ENCODE peak calls at places on chromosomes 12 and 14, in five cellular contexts. One of them, this sample, is unnamed.
A peak's percentile ranks its signal among the peaks of the same experiment; 100 is the strongest.

GRCh38 chr12:51362307-51362706 is 15.8 kb upstream of the CELA1 start:
- DNase-seq in psoas muscle: no peak
- DNase-seq in dorsolateral prefrontal cortex: peak; percentile 98
- DNase-seq in HCT116: no peak
- DNase-seq in colonic mucosa: no peak
- DNase-seq in this sample: no peak

GRCh38 chr14:98725196-98725595 is 546.8 kb downstream of the BCL11B start:
- DNase-seq in psoas muscle: no peak
- DNase-seq in dorsolateral prefrontal cortex: no peak
- DNase-seq in HCT116: no peak
- DNase-seq in colonic mucosa: no peak
- DNase-seq in this sample: no peak

GRCh38 chr12:79058342-79058741 is 193.8 kb downstream of the SYT1 start:
- DNase-seq in psoas muscle: no peak
- DNase-seq in dorsolateral prefrontal cortex: no peak
- DNase-seq in HCT116: peak; percentile 77
- DNase-seq in colonic mucosa: no peak
- DNase-seq in this sample: no peak

GRCh38 chr12:9707864-9708808 is 24.8 kb downstream of the CLECL1 start:
- DNase-seq in psoas muscle: peak; percentile 48
- DNase-seq in dorsolateral prefrontal cortex: peak; percentile 59
- DNase-seq in HCT116: peak; percentile 37
- DNase-seq in colonic mucosa: peak; percentile 56
- DNase-seq in this sample: peak; percentile 54

GRCh38 chr12:23855813-23856212 is 93.7 kb downstream of the SOX5 start:
- DNase-seq in psoas muscle: no peak
- DNase-seq in dorsolateral prefrontal cortex: no peak
- DNase-seq in HCT116: no peak
- DNase-seq in colonic mucosa: no peak
- DNase-seq in this sample: no peak

GRCh38 chr14:88749139-88749538 is 43.6 kb downstream of the EML5 start:
- DNase-seq in psoas muscle: no peak
- DNase-seq in dorsolateral prefrontal cortex: no peak
- DNase-seq in HCT116: no peak
- DNase-seq in colonic mucosa: no peak
- DNase-seq in this sample: no peak

GRCh38 chr12:57087689-57088441 is 1.0 kb upstream of the NAB2 start:
- DNase-seq in psoas muscle: peak; percentile 92
- DNase-seq in dorsolateral prefrontal cortex: no peak
- DNase-seq in HCT116: peak; percentile 85
- DNase-seq in colonic mucosa: peak; percentile 83
- DNase-seq in this sample: peak; percentile 87

GRCh38 chr12:123744836-123745235 is 17.3 kb upstream of the DNAH10 start:
- DNase-seq in psoas muscle: no peak
- DNase-seq in dorsolateral prefrontal cortex: no peak
- DNase-seq in HCT116: no peak
- DNase-seq in colonic mucosa: no peak
- DNase-seq in this sample: no peak

GRCh38 chr14:102225386-102225785 is 79.6 kb downstream of the MOK start:
- DNase-seq in psoas muscle: no peak
- DNase-seq in dorsolateral prefrontal cortex: no peak
- DNase-seq in HCT116: no peak
- DNase-seq in colonic mucosa: no peak
- DNase-seq in this sample: no peak

GRCh38 chr14:33280646-33281045 is 342.0 kb downstream of the NPAS3 start:
- DNase-seq in psoas muscle: no peak
- DNase-seq in dorsolateral prefrontal cortex: no peak
- DNase-seq in HCT116: no peak
- DNase-seq in colonic mucosa: no peak
- DNase-seq in this sample: no peak

GRCh38 chr14:33515899-33516298 is 435.0 kb downstream of the EGLN3 start:
- DNase-seq in psoas muscle: no peak
- DNase-seq in dorsolateral prefrontal cortex: no peak
- DNase-seq in HCT116: no peak
- DNase-seq in colonic mucosa: no peak
- DNase-seq in this sample: no peak

GRCh38 chr14:23284654-23285529 is 1.0 kb downstream of the HOMEZ start:
- DNase-seq in psoas muscle: no peak
- DNase-seq in dorsolateral prefrontal cortex: no peak
- DNase-seq in HCT116: no peak
- DNase-seq in colonic mucosa: peak; percentile 34
- DNase-seq in this sample: no peak

GRCh38 chr12:49728446-49728845 is 12.9 kb upstream of the TMBIM6 start:
- DNase-seq in psoas muscle: no peak
- DNase-seq in dorsolateral prefrontal cortex: no peak
- DNase-seq in HCT116: no peak
- DNase-seq in colonic mucosa: no peak
- DNase-seq in this sample: no peak

GRCh38 chr12:88242939-88243338 is 100.8 kb downstream of the TMTC3 start:
- DNase-seq in psoas muscle: no peak
- DNase-seq in dorsolateral prefrontal cortex: no peak
- DNase-seq in HCT116: no peak
- DNase-seq in colonic mucosa: no peak
- DNase-seq in this sample: no peak

GRCh38 chr12:100823988-100824387 is 29.4 kb downstream of the ANO4 start:
- DNase-seq in psoas muscle: no peak
- DNase-seq in dorsolateral prefrontal cortex: no peak
- DNase-seq in HCT116: peak; percentile 7
- DNase-seq in colonic mucosa: no peak
- DNase-seq in this sample: no peak

GRCh38 chr12:52182456-52182855 is 9.4 kb downstream of the KRT80 start:
- DNase-seq in psoas muscle: no peak
- DNase-seq in dorsolateral prefrontal cortex: no peak
- DNase-seq in HCT116: no peak
- DNase-seq in colonic mucosa: no peak
- DNase-seq in this sample: no peak

GRCh38 chr14:65301862-65302539 is 110.5 kb upstream of the FUT8 start:
- DNase-seq in psoas muscle: no peak
- DNase-seq in dorsolateral prefrontal cortex: no peak
- DNase-seq in HCT116: no peak
- DNase-seq in colonic mucosa: peak; percentile 36
- DNase-seq in this sample: no peak

GRCh38 chr12:66273147-66273546 is 29.1 kb upstream of the HELB start:
- DNase-seq in psoas muscle: no peak
- DNase-seq in dorsolateral prefrontal cortex: no peak
- DNase-seq in HCT116: no peak
- DNase-seq in colonic mucosa: no peak
- DNase-seq in this sample: no peak

GRCh38 chr12:6471992-6472366 is 1.5 kb upstream of the VAMP1 start:
- DNase-seq in psoas muscle: no peak
- DNase-seq in dorsolateral prefrontal cortex: no peak
- DNase-seq in HCT116: no peak
- DNase-seq in colonic mucosa: no peak
- DNase-seq in this sample: no peak

GRCh38 chr12:19238520-19238919 is 109.0 kb downstream of the PLEKHA5 start:
- DNase-seq in psoas muscle: no peak
- DNase-seq in dorsolateral prefrontal cortex: no peak
- DNase-seq in HCT116: no peak
- DNase-seq in colonic mucosa: no peak
- DNase-seq in this sample: no peak

GRCh38 chr12:89863332-89863938 is 154.8 kb upstream of the ATP2B1 start:
- DNase-seq in psoas muscle: no peak
- DNase-seq in dorsolateral prefrontal cortex: no peak
- DNase-seq in HCT116: no peak
- DNase-seq in colonic mucosa: no peak
- DNase-seq in this sample: no peak

GRCh38 chr12:65858831-65859230 is 34.5 kb downstream of the HMGA2 start:
- DNase-seq in psoas muscle: no peak
- DNase-seq in dorsolateral prefrontal cortex: no peak
- DNase-seq in HCT116: no peak
- DNase-seq in colonic mucosa: no peak
- DNase-seq in this sample: no peak

GRCh38 chr14:28759056-28759657 is 7.4 kb upstream of the FOXG1 start:
- DNase-seq in psoas muscle: no peak
- DNase-seq in dorsolateral prefrontal cortex: no peak
- DNase-seq in HCT116: no peak
- DNase-seq in colonic mucosa: no peak
- DNase-seq in this sample: no peak

GRCh38 chr12:56873382-56873781 is 60.8 kb downstream of the SDR9C7 start:
- DNase-seq in psoas muscle: no peak
- DNase-seq in dorsolateral prefrontal cortex: no peak
- DNase-seq in HCT116: no peak
- DNase-seq in colonic mucosa: no peak
- DNase-seq in this sample: no peak

GRCh38 chr12:34400423-34400881 is 378.2 kb downstream of the ALG10 start:
- DNase-seq in psoas muscle: peak; percentile 30
- DNase-seq in dorsolateral prefrontal cortex: peak; percentile 15
- DNase-seq in HCT116: no peak
- DNase-seq in colonic mucosa: peak; percentile 10
- DNase-seq in this sample: peak; percentile 25

GRCh38 chr14:61177279-61178225 is 103.6 kb downstream of the TMEM30B start:
- DNase-seq in psoas muscle: no peak
- DNase-seq in dorsolateral prefrontal cortex: no peak
- DNase-seq in HCT116: peak; percentile 56
- DNase-seq in colonic mucosa: no peak
- DNase-seq in this sample: no peak

GRCh38 chr12:57153420-57153997 is 6.1 kb upstream of the LRP1-AS start:
- DNase-seq in psoas muscle: no peak
- DNase-seq in dorsolateral prefrontal cortex: no peak
- DNase-seq in HCT116: no peak
- DNase-seq in colonic mucosa: no peak
- DNase-seq in this sample: no peak

GRCh38 chr12:43158126-43158525 is 393.9 kb downstream of the ADAMTS20 start:
- DNase-seq in psoas muscle: no peak
- DNase-seq in dorsolateral prefrontal cortex: no peak
- DNase-seq in HCT116: no peak
- DNase-seq in colonic mucosa: no peak
- DNase-seq in this sample: no peak

GRCh38 chr12:43148711-43149110 is 403.3 kb downstream of the ADAMTS20 start:
- DNase-seq in psoas muscle: no peak
- DNase-seq in dorsolateral prefrontal cortex: no peak
- DNase-seq in HCT116: no peak
- DNase-seq in colonic mucosa: no peak
- DNase-seq in this sample: no peak

GRCh38 chr12:43151406-43152080 is 400.5 kb downstream of the ADAMTS20 start:
- DNase-seq in psoas muscle: no peak
- DNase-seq in dorsolateral prefrontal cortex: no peak
- DNase-seq in HCT116: no peak
- DNase-seq in colonic mucosa: no peak
- DNase-seq in this sample: no peak

DNA sequence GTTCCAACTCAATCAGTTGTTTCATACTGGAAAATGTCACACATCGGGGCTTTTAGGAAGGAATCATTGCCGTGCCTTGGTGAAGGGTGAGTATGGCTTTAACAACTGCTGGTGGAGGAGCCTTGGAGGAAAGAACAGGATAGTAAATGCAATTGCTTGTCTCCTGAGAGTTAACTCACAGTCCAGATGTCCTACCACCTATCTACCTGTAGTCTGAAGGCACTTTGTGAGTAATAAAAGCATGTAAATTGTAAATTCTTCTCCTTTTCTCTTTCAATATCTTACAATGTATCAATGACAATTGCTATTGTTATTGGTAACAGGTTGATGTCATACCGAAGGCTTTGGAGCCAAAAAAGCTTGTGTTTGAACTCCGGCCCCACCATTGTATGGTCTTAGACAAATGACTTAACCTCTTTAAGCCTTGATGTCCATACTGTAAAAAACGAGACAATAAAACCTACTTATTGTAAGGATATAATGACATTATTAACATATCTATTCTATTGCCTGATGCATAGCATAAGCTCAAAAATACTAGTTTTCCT is 397.4 kb downstream of the ADAMTS20 start:
- DNase-seq in psoas muscle: no peak
- DNase-seq in dorsolateral prefrontal cortex: no peak
- DNase-seq in HCT116: no peak
- DNase-seq in colonic mucosa: no peak
- DNase-seq in this sample: no peak
- H3K27ac ChIP-seq in psoas muscle: no peak overlapping the region
- H3K27ac ChIP-seq in dorsolateral prefrontal cortex: no peak overlapping the region
- H3K27ac ChIP-seq in HCT116: no peak overlapping the region
- H3K27ac ChIP-seq in colonic mucosa: no peak overlapping the region
- H3K27ac ChIP-seq in this sample: no peak overlapping the region

DNA sequence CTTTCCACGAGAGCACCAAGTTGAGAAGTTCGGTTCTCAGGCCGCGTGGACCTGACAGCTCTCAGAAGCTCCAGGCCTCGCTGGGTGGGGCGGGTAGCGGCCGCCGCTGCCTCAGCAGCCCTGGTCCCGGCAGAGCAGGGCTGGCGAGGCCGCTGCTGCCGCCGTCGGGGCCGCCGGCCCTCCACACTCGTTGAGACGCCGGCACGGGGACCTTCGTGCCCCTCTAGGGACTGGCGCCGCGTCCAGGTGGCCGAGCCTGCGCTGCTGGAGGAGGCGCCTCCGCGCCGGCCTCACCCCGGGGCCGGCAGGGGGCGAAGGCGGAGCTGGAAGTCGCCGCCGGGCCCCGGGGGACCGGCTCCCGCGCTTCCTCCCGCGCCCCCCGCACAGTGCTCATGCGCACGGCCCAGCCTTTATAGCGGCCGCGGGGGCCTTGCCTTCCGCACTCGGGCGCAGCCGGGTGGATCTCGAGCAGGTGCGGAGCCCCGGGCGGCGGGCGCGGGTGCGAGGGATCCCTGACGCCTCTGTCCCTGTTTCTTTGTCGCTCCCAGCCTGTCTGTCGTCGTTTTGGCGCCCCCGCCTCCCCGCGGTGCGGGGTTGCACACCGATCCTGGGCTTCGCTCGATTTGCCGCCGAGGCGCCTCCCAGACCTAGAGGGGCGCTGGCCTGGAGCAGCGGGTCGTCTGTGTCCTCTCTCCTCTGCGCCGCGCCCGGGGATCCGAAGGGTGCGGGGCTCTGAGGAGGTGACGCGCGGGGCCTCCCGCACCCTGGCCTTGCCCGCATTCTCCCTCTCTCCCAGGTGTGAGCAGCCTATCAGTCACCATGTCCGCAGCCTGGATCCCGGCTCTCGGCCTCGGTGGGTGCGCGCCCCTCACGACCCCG is at the start of gene COCH:
- DNase-seq in psoas muscle: peak; percentile 50
- DNase-seq in dorsolateral prefrontal cortex: no peak
- DNase-seq in HCT116: peak; percentile 4
- DNase-seq in colonic mucosa: peak; percentile 20
- DNase-seq in this sample: no peak
- H3K4me3 ChIP-seq in psoas muscle: peak within 1 kb of the TSS; percentile 75
- H3K4me3 ChIP-seq in dorsolateral prefrontal cortex: peak within 1 kb of the TSS; percentile 67
- H3K4me3 ChIP-seq in HCT116: peak within 1 kb of the TSS; percentile 43
- H3K4me3 ChIP-seq in colonic mucosa: peak within 1 kb of the TSS; percentile 61
- H3K4me3 ChIP-seq in this sample: peak within 1 kb of the TSS; percentile 48

GRCh38 chr12:104672501-104673265 is 215.9 kb downstream of the CHST11 start:
- DNase-seq in psoas muscle: peak; percentile 66
- DNase-seq in dorsolateral prefrontal cortex: peak; percentile 41
- DNase-seq in HCT116: no peak
- DNase-seq in colonic mucosa: no peak
- DNase-seq in this sample: no peak
- H3K27ac ChIP-seq in psoas muscle: peak overlapping the region; percentile 71
- H3K27ac ChIP-seq in dorsolateral prefrontal cortex: peak overlapping the region; percentile 69
- H3K27ac ChIP-seq in HCT116: peak overlapping the region; percentile 74
- H3K27ac ChIP-seq in colonic mucosa: no peak overlapping the region
- H3K27ac ChIP-seq in this sample: peak overlapping the region; percentile 18

GRCh38 chr12:117226505-117226904 is 36.2 kb upstream of the FBXO21 start:
- DNase-seq in psoas muscle: peak; percentile 13
- DNase-seq in dorsolateral prefrontal cortex: no peak
- DNase-seq in HCT116: no peak
- DNase-seq in colonic mucosa: no peak
- DNase-seq in this sample: no peak

GRCh38 chr12:117228239-117228638 is 38.0 kb upstream of the FBXO21 start:
- DNase-seq in psoas muscle: no peak
- DNase-seq in dorsolateral prefrontal cortex: no peak
- DNase-seq in HCT116: no peak
- DNase-seq in colonic mucosa: no peak
- DNase-seq in this sample: no peak

GRCh38 chr12:117227000-117227653 is 36.9 kb upstream of the FBXO21 start:
- DNase-seq in psoas muscle: peak; percentile 6
- DNase-seq in dorsolateral prefrontal cortex: no peak
- DNase-seq in HCT116: no peak
- DNase-seq in colonic mucosa: no peak
- DNase-seq in this sample: no peak

GRCh38 chr12:117225179-117225578 is 34.9 kb upstream of the FBXO21 start:
- DNase-seq in psoas muscle: peak; percentile 3
- DNase-seq in dorsolateral prefrontal cortex: no peak
- DNase-seq in HCT116: no peak
- DNase-seq in colonic mucosa: no peak
- DNase-seq in this sample: no peak
- H3K4me3 ChIP-seq in psoas muscle: no peak overlapping the region
- H3K4me3 ChIP-seq in dorsolateral prefrontal cortex: no peak overlapping the region
- H3K4me3 ChIP-seq in HCT116: no peak overlapping the region
- H3K4me3 ChIP-seq in colonic mucosa: no peak overlapping the region
- H3K4me3 ChIP-seq in this sample: no peak overlapping the region

This sample was measured in right lobe of liver.